ENCODE peak calls at places on chromosomes 11 and 22, in nine cellular contexts. K is bronchial epithelial cell, S is AG09309, M is adipocyte, F is Karpas-422, T is PC-3, O is IMR-90, Q is mucosa of descending colon, N is stomach. E is an unnamed sample.

GRCh38 chr11:74926304-74927030 is 22.4 kb downstream of the XRRA1 start:
- DNase-seq in K (no peak), S (peak), M (no peak), F (no peak), T (peak), O (peak), Q (no peak), N (no peak), E (no peak)

GRCh38 chr22:42717197-42717967 is 3.3 kb downstream of the A4GALT start:
- DNase-seq in K (peak), S (no peak), M (no peak), F (no peak), T (no peak), O (no peak), Q (no peak), N (no peak), E (no peak)

GRCh38 chr11:34358258-34358665 is 452 bp upstream of the ABTB2 start:
- DNase-seq in K (peak), S (no peak), M (peak), F (no peak), T (peak), O (peak), Q (peak), N (peak), E (peak)

GRCh38 chr22:37710675-37711074 is 13.8 kb downstream of the TRIOBP start:
- DNase-seq in K (no peak), S (no peak), M (no peak), F (no peak), T (peak), O (no peak), Q (no peak), N (no peak), E (no peak)

GRCh38 chr22:31343235-31344191 is 2.6 kb downstream of the PATZ1 start:
- DNase-seq in K (peak), S (no peak), M (peak), F (peak), T (peak), O (peak), Q (peak), N (peak), E (peak)

GRCh38 chr22:43723816-43724215 is 88.3 kb downstream of the EFCAB6 start:
- DNase-seq in K (peak), S (no peak), M (peak), F (no peak), T (peak), O (peak), Q (no peak), N (no peak), E (no peak)

GRCh38 chr11:131750152-131750551 is 379.7 kb downstream of the NTM start:
- DNase-seq in K (no peak), S (no peak), M (no peak), F (no peak), T (no peak), O (no peak), Q (no peak), N (no peak), E (no peak)

GRCh38 chr22:18927020-18927419 is 9.1 kb downstream of the PRODH start:
- DNase-seq in K (no peak), S (no peak), M (no peak), F (no peak), T (no peak), O (no peak), Q (no peak), N (no peak), E (no peak)

GRCh38 chr11:28713850-28714249 is 605.7 kb downstream of the METTL15 start:
- DNase-seq in K (no peak), S (no peak), M (no peak), F (no peak), T (peak), O (peak), Q (no peak), N (no peak), E (no peak)

GRCh38 chr22:23772315-23773246 is at the start of gene MMP11:
- DNase-seq in K (no peak), S (no peak), M (peak), F (peak), T (peak), O (no peak), Q (peak), N (peak), E (peak)

GRCh38 chr11:22193348-22194051 is 615 bp downstream of the ANO5 start:
- DNase-seq in K (no peak), S (no peak), M (peak), F (no peak), T (no peak), O (no peak), Q (peak), N (peak), E (peak)

GRCh38 chr11:126601136-126601535 is 245.7 kb downstream of the ST3GAL4 start:
- DNase-seq in K (no peak), S (no peak), M (no peak), F (no peak), T (no peak), O (no peak), Q (no peak), N (no peak), E (no peak)

GRCh38 chr11:33724644-33725035 is 11.6 kb downstream of the CD59 start:
- DNase-seq in K (no peak), S (no peak), M (peak), F (no peak), T (no peak), O (peak), Q (no peak), N (no peak), E (no peak)

GRCh38 chr22:30439836-30440235 is 14.3 kb downstream of the MTFP1 start:
- DNase-seq in K (no peak), S (no peak), M (no peak), F (no peak), T (no peak), O (no peak), Q (no peak), N (no peak), E (no peak)

GRCh38 chr22:48867891-48868290 is 959.8 kb downstream of the BRD1 start:
- DNase-seq in K (no peak), S (no peak), M (no peak), F (no peak), T (no peak), O (no peak), Q (peak), N (no peak), E (no peak)

GRCh38 chr11:73012121-73012863 is 129.8 kb downstream of the FCHSD2 start:
- DNase-seq in K (peak), S (no peak), M (peak), F (no peak), T (no peak), O (peak), Q (no peak), N (no peak), E (no peak)

GRCh38 chr11:126925321-126926093 is 75.1 kb downstream of the KIRREL3 start:
- DNase-seq in K (peak), S (no peak), M (no peak), F (no peak), T (peak), O (peak), Q (no peak), N (no peak), E (no peak)

GRCh38 chr11:44732564-44732963 is 5.8 kb downstream of the TSPAN18 start:
- DNase-seq in K (no peak), S (no peak), M (no peak), F (no peak), T (no peak), O (no peak), Q (no peak), N (no peak), E (no peak)

GRCh38 chr11:43243901-43244300 is 67.9 kb upstream of the API5 start:
- DNase-seq in K (no peak), S (no peak), M (no peak), F (no peak), T (no peak), O (no peak), Q (no peak), N (no peak), E (no peak)

GRCh38 chr11:121257976-121258375 is 34.6 kb upstream of the SC5D start:
- DNase-seq in K (peak), S (no peak), M (no peak), F (no peak), T (peak), O (no peak), Q (no peak), N (no peak), E (no peak)

GRCh38 chr22:47296405-47297260 is 534.2 kb downstream of the TBC1D22A start:
- DNase-seq in K (no peak), S (no peak), M (no peak), F (no peak), T (no peak), O (no peak), Q (no peak), N (peak), E (no peak)

GRCh38 chr11:28833670-28834069 is 725.5 kb downstream of the METTL15 start:
- DNase-seq in K (peak), S (peak), M (peak), F (no peak), T (peak), O (peak), Q (no peak), N (no peak), E (no peak)

GRCh38 chr11:17814546-17814945 is 80.0 kb downstream of the KCNC1 start:
- DNase-seq in K (no peak), S (no peak), M (no peak), F (no peak), T (no peak), O (no peak), Q (no peak), N (no peak), E (no peak)

GRCh38 chr11:45209904-45210699 is 63.7 kb downstream of the PRDM11 start:
- DNase-seq in K (no peak), S (no peak), M (peak), F (peak), T (no peak), O (peak), Q (no peak), N (peak), E (peak)

GRCh38 chr11:18696638-18697225 is 1.8 kb upstream of the TMEM86A start:
- DNase-seq in K (peak), S (no peak), M (peak), F (no peak), T (peak), O (peak), Q (no peak), N (no peak), E (no peak)

GRCh38 chr11:60887531-60887930 is 18.9 kb downstream of the PRPF19 start:
- DNase-seq in K (peak), S (no peak), M (peak), F (peak), T (peak), O (peak), Q (no peak), N (peak), E (peak)

GRCh38 chr11:120832609-120833221 is 191.2 kb upstream of the TBCEL start:
- DNase-seq in K (no peak), S (no peak), M (no peak), F (no peak), T (no peak), O (no peak), Q (no peak), N (no peak), E (no peak)

GRCh38 chr11:3162410-3163240 is 2.5 kb downstream of the OSBPL5 start:
- DNase-seq in K (no peak), S (no peak), M (no peak), F (no peak), T (no peak), O (no peak), Q (peak), N (no peak), E (no peak)
- H3K4me3 ChIP-seq in K (no peak), S (no peak), M (peak), F (no peak), T (no peak), O (no peak), Q (no peak), N (peak), E (no peak)

DNA sequence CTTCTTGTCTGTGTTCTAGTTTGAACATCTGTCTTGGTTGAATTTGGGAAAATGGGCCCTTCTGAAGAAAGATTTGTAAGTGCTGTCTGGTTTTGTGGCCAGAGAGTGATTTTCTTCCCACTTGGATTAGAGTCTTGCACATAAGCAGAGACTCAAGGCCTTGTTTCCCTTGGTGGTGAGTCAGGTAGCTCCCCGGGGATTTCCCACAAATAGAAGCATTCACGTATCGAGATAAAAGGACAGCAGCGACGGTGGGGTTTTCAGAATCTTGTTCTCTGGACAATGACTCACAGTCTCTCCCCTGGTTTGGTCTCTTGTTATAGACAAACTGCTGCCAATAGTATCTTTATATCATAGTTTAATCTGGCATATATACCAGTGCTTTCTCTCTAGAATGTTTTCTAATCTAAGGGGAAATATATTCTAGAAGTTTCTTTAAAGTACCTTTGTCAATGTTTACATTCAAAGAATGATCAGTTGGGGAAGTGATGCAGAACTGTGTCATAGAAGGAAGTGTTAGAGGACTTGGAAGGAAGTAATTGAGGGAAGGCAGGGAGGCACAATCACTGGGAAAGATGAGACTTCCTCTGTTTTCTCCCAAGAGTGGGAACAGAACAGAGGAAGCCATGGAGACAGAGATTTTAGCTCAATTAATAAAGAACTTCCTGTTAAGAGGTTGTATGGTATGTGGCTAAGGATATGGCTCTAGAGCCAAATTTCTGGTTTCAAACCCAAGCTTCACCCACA is 18.1 kb downstream of the POLA2 start:
- DNase-seq in K (peak), S (peak), M (peak), F (no peak), T (peak), O (peak), Q (no peak), N (peak), E (no peak)
- H3K4me3 ChIP-seq in K (no peak), S (no peak), M (no peak), F (no peak), T (peak), O (no peak), Q (no peak), N (no peak), E (no peak)

DNA sequence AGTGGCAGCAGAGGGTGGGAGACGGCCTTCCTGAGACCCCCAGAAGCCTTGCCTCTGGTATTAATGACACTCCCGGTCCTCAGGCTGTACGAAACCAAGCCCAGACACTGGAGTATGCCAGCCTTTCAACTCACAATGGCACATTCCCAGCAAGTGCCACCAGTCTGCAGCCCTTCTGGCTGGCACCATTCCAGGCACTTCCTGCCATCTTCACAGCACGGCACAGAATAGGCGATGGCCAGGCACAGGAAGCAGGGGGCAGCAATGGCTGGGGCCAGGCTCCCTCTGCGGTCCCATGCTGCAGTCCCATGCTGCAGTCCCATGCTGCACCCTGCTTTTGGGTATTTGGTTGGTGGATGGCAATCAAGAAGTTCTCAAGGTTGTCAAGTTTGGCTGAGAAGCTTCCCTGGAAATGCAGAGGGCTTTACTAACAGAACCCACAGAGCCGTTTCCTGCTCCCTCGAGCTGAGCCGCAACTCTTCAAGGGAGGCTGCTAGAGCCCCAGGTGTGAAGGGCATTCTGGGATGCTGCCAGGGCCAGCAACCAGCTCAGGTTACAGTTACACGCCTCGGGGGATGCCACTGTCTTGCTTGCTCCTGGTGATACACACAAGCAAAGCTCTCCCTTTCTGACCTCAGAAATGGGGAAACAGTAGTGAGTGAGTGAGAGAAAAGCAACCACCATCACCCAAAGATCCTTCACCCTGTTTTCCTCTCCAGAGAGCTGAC is 23.8 kb downstream of the LRFN4 start:
- DNase-seq in K (peak), S (no peak), M (no peak), F (peak), T (peak), O (peak), Q (no peak), N (peak), E (no peak)
- H3K4me3 ChIP-seq in K (no peak), S (no peak), M (no peak), F (peak), T (no peak), O (no peak), Q (no peak), N (no peak), E (no peak)

DNA sequence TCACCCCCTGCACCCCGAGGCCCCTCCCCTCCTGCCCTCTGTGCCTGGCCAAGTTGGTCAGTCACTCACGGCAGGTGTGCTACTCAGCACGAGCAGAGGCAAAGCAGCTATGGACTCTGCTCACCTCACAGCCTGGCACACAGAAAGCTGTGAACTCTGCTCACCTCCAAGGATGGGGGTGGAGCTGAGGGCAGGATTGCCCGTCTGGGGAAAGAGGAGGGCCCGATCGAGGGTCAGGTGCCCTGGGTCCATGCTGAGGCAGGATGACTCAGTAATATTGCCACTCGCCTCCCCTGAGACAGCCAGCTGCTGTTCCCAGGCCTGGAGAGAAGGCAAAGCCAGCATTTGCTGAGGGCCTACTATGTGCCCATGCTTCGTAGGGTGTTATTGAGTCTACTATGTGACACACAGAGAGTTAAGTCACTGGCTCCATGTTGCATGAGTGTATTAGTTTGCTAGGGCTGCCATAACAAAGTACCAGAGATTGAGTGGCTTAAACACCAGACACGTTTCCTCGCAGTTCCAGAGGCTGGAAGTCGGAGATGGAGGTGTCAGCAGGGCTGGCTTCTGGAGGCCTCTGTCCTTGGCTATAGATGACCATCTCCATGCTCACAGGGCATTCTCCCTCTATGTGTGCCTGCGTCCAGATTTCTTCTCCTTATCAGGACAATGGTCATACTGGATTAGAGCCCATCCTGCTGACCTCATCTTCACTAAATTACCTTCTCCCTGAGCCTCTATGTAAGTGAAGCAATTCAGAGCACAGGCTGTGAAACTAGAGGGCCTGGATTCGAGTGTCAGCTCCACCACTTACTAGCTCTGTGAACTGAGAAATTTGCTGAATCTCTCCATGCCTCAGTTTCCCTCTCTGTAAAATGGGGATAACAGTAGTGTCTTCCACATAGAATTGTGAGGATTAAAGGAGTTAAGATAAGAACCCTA is 13.2 kb upstream of the TSKU start:
- DNase-seq in K (peak), S (no peak), M (no peak), F (no peak), T (peak), O (peak), Q (peak), N (peak), E (peak)
- H3K4me3 ChIP-seq in K (no peak), S (no peak), M (peak), F (no peak), T (no peak), O (no peak), Q (no peak), N (peak), E (no peak)

E was measured in colonic mucosa.